ENCODE peak calls at places on chromosomes 16 and 17, in four cellular contexts. One of them, this sample, is unnamed.

GRCh38 chr16:49281843-49282642 is 405 bp upstream of the CBLN1 start:
- DNase-seq in Caco-2: peak
- DNase-seq in SK-N-SH: peak
- DNase-seq in uterus: peak
- DNase-seq in this sample: peak

GRCh38 chr17:34837796-34838195 is 123.5 kb downstream of the CCT6B start:
- DNase-seq in Caco-2: no peak
- DNase-seq in SK-N-SH: no peak
- DNase-seq in uterus: no peak
- DNase-seq in this sample: no peak

GRCh38 chr17:8120520-8121443 is 2.5 kb upstream of the ALOXE3 start:
- DNase-seq in Caco-2: peak
- DNase-seq in SK-N-SH: peak
- DNase-seq in uterus: peak
- DNase-seq in this sample: peak

GRCh38 chr16:21554795-21555585 is 44.4 kb upstream of the METTL9 start:
- DNase-seq in Caco-2: peak
- DNase-seq in SK-N-SH: peak
- DNase-seq in uterus: peak
- DNase-seq in this sample: peak

GRCh38 chr17:62644487-62645173 is 17.2 kb downstream of the MRC2 start:
- DNase-seq in Caco-2: peak
- DNase-seq in SK-N-SH: peak
- DNase-seq in uterus: no peak
- DNase-seq in this sample: no peak

GRCh38 chr16:8229011-8229520 is 361.2 kb downstream of the TMEM114 start:
- DNase-seq in Caco-2: no peak
- DNase-seq in SK-N-SH: no peak
- DNase-seq in uterus: no peak
- DNase-seq in this sample: no peak

GRCh38 chr16:3863587-3863986 is 16.9 kb downstream of the CREBBP start:
- DNase-seq in Caco-2: no peak
- DNase-seq in SK-N-SH: no peak
- DNase-seq in uterus: no peak
- DNase-seq in this sample: no peak

GRCh38 chr16:71412270-71413160 is 29.3 kb downstream of the TLE7 start:
- DNase-seq in Caco-2: peak
- DNase-seq in SK-N-SH: peak
- DNase-seq in uterus: peak
- DNase-seq in this sample: peak

GRCh38 chr16:2934450-2934849 is 22.7 kb downstream of the FLYWCH1 start:
- DNase-seq in Caco-2: no peak
- DNase-seq in SK-N-SH: no peak
- DNase-seq in uterus: no peak
- DNase-seq in this sample: no peak

GRCh38 chr17:78329263-78330059 is 30.4 kb downstream of the SOCS3 start:
- DNase-seq in Caco-2: no peak
- DNase-seq in SK-N-SH: peak
- DNase-seq in uterus: no peak
- DNase-seq in this sample: no peak

GRCh38 chr17:67372751-67373150 is 4.3 kb upstream of the PITPNC1 start:
- DNase-seq in Caco-2: no peak
- DNase-seq in SK-N-SH: no peak
- DNase-seq in uterus: no peak
- DNase-seq in this sample: no peak

GRCh38 chr16:72455743-72456659 is 284.0 kb upstream of the PMFBP1 start:
- DNase-seq in Caco-2: no peak
- DNase-seq in SK-N-SH: no peak
- DNase-seq in uterus: no peak
- DNase-seq in this sample: no peak

GRCh38 chr16:30740364-30741251 is 7.6 kb upstream of the PHKG2 start:
- DNase-seq in Caco-2: peak
- DNase-seq in SK-N-SH: no peak
- DNase-seq in uterus: peak
- DNase-seq in this sample: no peak

GRCh38 chr16:22023505-22023904 is 15.6 kb downstream of the MOSMO start:
- DNase-seq in Caco-2: no peak
- DNase-seq in SK-N-SH: no peak
- DNase-seq in uterus: no peak
- DNase-seq in this sample: no peak

GRCh38 chr16:75282811-75283281 is 31.4 kb upstream of the BCAR1 start:
- DNase-seq in Caco-2: no peak
- DNase-seq in SK-N-SH: peak
- DNase-seq in uterus: no peak
- DNase-seq in this sample: peak
- TF ChIP-seq CTCF in Caco-2: no peak
- TF ChIP-seq CTCF in SK-N-SH: no peak
- TF ChIP-seq CTCF in uterus: no peak
- TF ChIP-seq CTCF in this sample: no peak

GRCh38 chr17:27845264-27846041 is 45.1 kb upstream of the NOS2 start:
- DNase-seq in Caco-2: peak
- DNase-seq in SK-N-SH: no peak
- DNase-seq in uterus: no peak
- DNase-seq in this sample: no peak
- TF ChIP-seq CTCF in Caco-2: no peak
- TF ChIP-seq CTCF in SK-N-SH: no peak
- TF ChIP-seq CTCF in uterus: no peak
- TF ChIP-seq CTCF in this sample: no peak

GRCh38 chr17:60675997-60676396 is 1.7 kb upstream of the BCAS3 start:
- DNase-seq in Caco-2: no peak
- DNase-seq in SK-N-SH: no peak
- DNase-seq in uterus: no peak
- DNase-seq in this sample: no peak

GRCh38 chr17:60678118-60678444 is 430 bp downstream of the BCAS3 start:
- DNase-seq in Caco-2: no peak
- DNase-seq in SK-N-SH: no peak
- DNase-seq in uterus: no peak
- DNase-seq in this sample: no peak

GRCh38 chr17:60679287-60679686 is 1.6 kb downstream of the BCAS3 start:
- DNase-seq in Caco-2: no peak
- DNase-seq in SK-N-SH: no peak
- DNase-seq in uterus: no peak
- DNase-seq in this sample: no peak

GRCh38 chr17:60677308-60678117 is at the start of gene BCAS3:
- DNase-seq in Caco-2: peak
- DNase-seq in SK-N-SH: peak
- DNase-seq in uterus: peak
- DNase-seq in this sample: peak

GRCh38 chr17:60676758-60677307 is 818 bp upstream of the BCAS3 start:
- DNase-seq in Caco-2: no peak
- DNase-seq in SK-N-SH: no peak
- DNase-seq in uterus: no peak
- DNase-seq in this sample: no peak
- TF ChIP-seq CTCF in Caco-2: no peak
- TF ChIP-seq CTCF in SK-N-SH: no peak
- TF ChIP-seq CTCF in uterus: no peak
- TF ChIP-seq CTCF in this sample: no peak

DNA sequence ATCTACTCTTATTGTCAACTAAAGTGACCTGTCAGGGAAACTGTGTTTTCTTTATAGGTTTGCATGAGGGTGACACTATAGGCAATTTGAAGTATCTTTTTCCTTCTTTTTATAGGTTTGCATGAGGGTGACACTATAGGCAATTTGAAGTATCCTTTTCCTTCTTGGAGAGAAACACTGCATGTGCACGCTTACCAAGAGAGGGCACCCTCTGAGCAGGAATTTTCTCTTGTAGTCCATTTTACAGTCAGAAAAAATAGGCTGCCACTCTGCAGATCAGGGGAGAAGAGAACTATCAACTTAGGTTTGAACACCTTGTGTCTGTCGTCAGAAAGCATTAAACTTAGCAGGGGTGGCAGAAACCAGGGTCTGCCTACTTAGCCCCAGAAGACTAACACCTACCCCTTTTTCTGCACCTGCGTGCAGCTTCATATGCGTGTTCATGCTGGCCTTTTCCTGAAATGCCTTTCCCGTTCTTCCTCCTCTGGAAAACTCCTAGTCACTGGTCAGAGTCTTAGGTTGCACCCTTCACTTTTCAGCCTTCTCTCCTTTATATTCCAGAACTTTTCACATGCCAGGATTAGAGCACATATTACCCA is 16.4 kb upstream of the SMIM36 start:
- DNase-seq in Caco-2: peak
- DNase-seq in SK-N-SH: peak
- DNase-seq in uterus: peak
- DNase-seq in this sample: peak
- TF ChIP-seq CTCF in Caco-2: peak
- TF ChIP-seq CTCF in SK-N-SH: peak
- TF ChIP-seq CTCF in uterus: peak
- TF ChIP-seq CTCF in this sample: no peak

GRCh38 chr16:65105173-65105572 is 16.7 kb downstream of the CDH11 start:
- DNase-seq in Caco-2: no peak
- DNase-seq in SK-N-SH: no peak
- DNase-seq in uterus: no peak
- DNase-seq in this sample: no peak
- TF ChIP-seq CTCF in Caco-2: no peak
- TF ChIP-seq CTCF in SK-N-SH: no peak
- TF ChIP-seq CTCF in uterus: no peak
- TF ChIP-seq CTCF in this sample: no peak

GRCh38 chr17:4499431-4500187 is 928 bp downstream of the SPNS2 start:
- DNase-seq in Caco-2: no peak
- DNase-seq in SK-N-SH: peak
- DNase-seq in uterus: no peak
- DNase-seq in this sample: peak

GRCh38 chr17:4503283-4504005 is 4.8 kb downstream of the SPNS2 start:
- DNase-seq in Caco-2: no peak
- DNase-seq in SK-N-SH: no peak
- DNase-seq in uterus: no peak
- DNase-seq in this sample: no peak

GRCh38 chr17:4502466-4503154 is 3.9 kb downstream of the SPNS2 start:
- DNase-seq in Caco-2: no peak
- DNase-seq in SK-N-SH: no peak
- DNase-seq in uterus: no peak
- DNase-seq in this sample: no peak

GRCh38 chr17:4500188-4500565 is 1.5 kb downstream of the SPNS2 start:
- DNase-seq in Caco-2: no peak
- DNase-seq in SK-N-SH: no peak
- DNase-seq in uterus: no peak
- DNase-seq in this sample: no peak

DNA sequence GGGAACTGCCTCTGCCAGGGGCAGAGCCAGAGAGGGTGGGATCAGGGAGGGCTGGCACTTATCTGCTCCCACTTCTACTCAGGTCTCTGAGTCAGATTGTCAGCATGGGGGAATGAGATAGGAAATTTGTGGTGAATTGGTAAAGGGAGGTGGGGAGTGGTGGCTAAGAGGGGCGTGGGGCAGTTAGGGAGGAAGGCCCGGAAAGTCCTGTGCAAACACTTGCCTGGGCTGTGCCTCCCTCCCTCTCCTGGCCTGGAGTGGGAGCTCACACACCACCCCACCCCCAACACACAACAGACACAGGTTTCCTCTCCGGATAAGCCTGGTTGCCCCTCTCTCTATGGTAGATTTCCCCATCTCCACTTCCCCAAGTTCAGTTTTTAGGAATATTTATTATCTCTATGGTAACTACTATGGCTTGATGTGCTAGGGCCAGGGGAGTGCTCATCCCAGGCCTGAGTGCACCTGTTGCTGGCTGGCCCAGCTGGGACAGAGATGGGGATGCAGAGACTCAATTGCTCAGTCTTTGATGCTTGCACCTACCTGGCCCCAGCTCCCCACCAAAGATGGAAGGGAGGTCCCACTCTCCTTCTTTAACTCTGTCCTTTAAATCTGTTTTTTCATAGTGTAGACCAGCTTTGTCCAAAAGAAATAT is 2.7 kb downstream of the SPNS2 start:
- DNase-seq in Caco-2: no peak
- DNase-seq in SK-N-SH: no peak
- DNase-seq in uterus: no peak
- DNase-seq in this sample: no peak
- TF ChIP-seq CTCF in Caco-2: no peak
- TF ChIP-seq CTCF in SK-N-SH: no peak
- TF ChIP-seq CTCF in uterus: no peak
- TF ChIP-seq CTCF in this sample: no peak

This sample was measured in glutamatergic neuron.